ENCODE peak calls at places on chromosome 19, in five cellular contexts. M is stimulated activated CD4-positive, alpha-beta T cell treated with anti-CD3 and anti-CD28 coated beads, Interleukin-1b, Interleukin-23, amount 100 ng/mL, for 4 hours; U is B cell; F is putamen; J is HFFc6. D is an unnamed sample.

GRCh38 chr19:19606021-19606420 is 12.5 kb downstream of the PBX4 start:
- DNase-seq in J (no peak), M (no peak), F (no peak), U (no peak), D (no peak)

GRCh38 chr19:19192910-19193423 is 909 bp downstream of the RFXANK start:
- DNase-seq in M (no peak), J (no peak), U (no peak), F (no peak), D (no peak)

GRCh38 chr19:33868821-33869412 is 72.2 kb downstream of the KCTD15 start:
- DNase-seq in M (no peak), J (no peak), U (no peak), F (no peak), D (peak; percentile 59)

GRCh38 chr19:3818479-3818878 is 32.3 kb upstream of the MATK start:
- DNase-seq in J (peak; percentile 28), M (peak; percentile 46), F (no peak), U (no peak), D (no peak)

GRCh38 chr19:49502866-49503581 is 6.8 kb downstream of the RPS11 start:
- DNase-seq in M (no peak), F (no peak), U (peak; percentile 68), J (peak; percentile 55), D (peak; percentile 98)

GRCh38 chr19:36460046-36460445 is 29.3 kb downstream of the ZNF566 start:
- DNase-seq in U (no peak), M (no peak), F (no peak), J (peak; percentile 38), D (no peak)

GRCh38 chr19:33133438-33134031 is 1.6 kb downstream of the WDR88 start:
- DNase-seq in U (no peak), M (no peak), F (no peak), J (no peak), D (no peak)

GRCh38 chr19:16825312-16826168 is 3.7 kb upstream of the SIN3B start:
- DNase-seq in F (peak; percentile 74), M (no peak), J (peak; percentile 24), U (no peak), D (peak; percentile 84)

GRCh38 chr19:45558399-45558878 is 26.2 kb downstream of the OPA3 start:
- DNase-seq in J (no peak), M (peak; percentile 52), U (peak; percentile 78), F (peak; percentile 42), D (no peak)

GRCh38 chr19:55345101-55345817 is 5.6 kb downstream of the KMT5C start:
- DNase-seq in F (no peak), M (no peak), U (no peak), J (no peak), D (no peak)

GRCh38 chr19:40576181-40576584 is 490 bp upstream of the SHKBP1 start:
- DNase-seq in M (no peak), F (no peak), J (no peak), U (no peak), D (no peak)

GRCh38 chr19:43641333-43641732 is 1.7 kb upstream of the CADM4 start:
- DNase-seq in J (no peak), M (no peak), F (no peak), U (no peak), D (no peak)

GRCh38 chr19:58021541-58022282 is 12.1 kb upstream of the ZSCAN1 start:
- DNase-seq in F (peak; percentile 79), U (peak; percentile 79), M (no peak), J (no peak), D (peak; percentile 36)

GRCh38 chr19:5624154-5624663 is 1.3 kb downstream of the SAFB start:
- DNase-seq in M (no peak), F (peak; percentile 15), J (peak; percentile 32), U (peak; percentile 25), D (peak; percentile 57)

GRCh38 chr19:17778621-17779280 is 16.2 kb upstream of the B3GNT3 start:
- DNase-seq in M (no peak), J (no peak), U (no peak), F (no peak), D (no peak)

GRCh38 chr19:48492925-48493717 is 18.5 kb downstream of the LMTK3 start:
- DNase-seq in F (peak; percentile 78), M (peak; percentile 66), J (peak; percentile 96), U (peak; percentile 79), D (peak; percentile 98)

GRCh38 chr19:17826508-17827056 is 5.3 kb upstream of the INSL3 start:
- DNase-seq in F (no peak), J (no peak), M (no peak), U (no peak), D (no peak)

GRCh38 chr19:1312732-1313694 is 27.3 kb downstream of the EFNA2 start:
- DNase-seq in M (no peak), U (no peak), J (peak; percentile 30), F (no peak), D (no peak)

GRCh38 chr19:43316591-43317319 is 36.7 kb upstream of the CD177 start:
- DNase-seq in U (no peak), F (no peak), J (no peak), M (no peak), D (no peak)

GRCh38 chr19:41696402-41697197 is 8.5 kb upstream of the CEACAM7 start:
- DNase-seq in J (no peak), U (no peak), M (no peak), F (no peak), D (no peak)

GRCh38 chr19:40465025-40465780 is at the start of gene BLVRB:
- DNase-seq in F (peak; percentile 16), M (peak; percentile 7), J (peak; percentile 57), U (no peak), D (peak; percentile 89)

GRCh38 chr19:36436531-36436930 is 18.1 kb upstream of the ZFP82 start:
- DNase-seq in J (no peak), F (no peak), U (peak; percentile 36), M (no peak), D (no peak)

GRCh38 chr19:10260141-10260584 is 8.1 kb downstream of the MRPL4 start:
- DNase-seq in M (peak; percentile 32), U (no peak), F (peak; percentile 75), J (no peak), D (no peak)

GRCh38 chr19:29671393-29672076 is 6.3 kb downstream of the PLEKHF1 start:
- DNase-seq in M (peak; percentile 80), F (no peak), U (peak; percentile 77), J (no peak), D (no peak)

GRCh38 chr19:19860756-19861390 is 4.8 kb upstream of the ZNF253 start:
- DNase-seq in M (peak; percentile 42), U (peak; percentile 77), F (peak; percentile 62), J (no peak), D (no peak)